ENCODE peak calls at places on chromosomes 2 and 18, in nine cellular contexts. C is GM20000; P is cardiac muscle cell; W is CD4-positive, alpha-beta T cell; D is tibial artery; Z is left lung; B is fibroblast of pulmonary artery; S is activated CD8-positive, alpha-beta T cell treated with anti-CD3 and anti-CD28 coated beads for 36 hours; O is progenitor cell of endocrine pancreas. K is an unnamed sample.

GRCh38 chr2:196389670-196390069 is 218.3 kb upstream of the STK17B start:
- DNase-seq in C (no peak), W (no peak), S (peak), P (no peak), B (no peak), D (no peak), Z (no peak), O (no peak), K (no peak)

GRCh38 chr2:84823788-84824187 is 57.1 kb downstream of the TRABD2A start:
- DNase-seq in B (no peak), C (no peak), W (no peak), Z (no peak), P (no peak), S (no peak), D (no peak), O (no peak), K (no peak)

GRCh38 chr2:207148025-207148424 is 17.7 kb downstream of the KLF7 start:
- DNase-seq in B (peak), O (no peak), P (no peak), W (no peak), D (no peak), S (no peak), C (no peak), Z (no peak), K (no peak)

GRCh38 chr2:241895732-241896641 is 26.5 kb downstream of the RTP5 start:
- DNase-seq in O (no peak), S (no peak), Z (peak), C (no peak), B (peak), D (peak), P (peak), W (no peak), K (no peak)

GRCh38 chr2:44560352-44560751 is 198.6 kb downstream of the CAMKMT start:
- DNase-seq in S (peak), D (no peak), W (no peak), O (no peak), C (no peak), P (no peak), B (no peak), Z (no peak), K (no peak)

GRCh38 chr18:22639026-22639463 is 221.3 kb upstream of the CTAGE1 start:
- DNase-seq in W (no peak), Z (no peak), D (no peak), C (no peak), S (no peak), P (no peak), O (no peak), B (peak), K (no peak)

GRCh38 chr2:46351388-46352141 is 54.4 kb downstream of the EPAS1 start:
- DNase-seq in C (no peak), W (peak), P (no peak), O (no peak), B (no peak), Z (peak), S (peak), D (no peak), K (no peak)

GRCh38 chr2:55175254-55176093 is 56.6 kb downstream of the CLHC1 start:
- DNase-seq in C (peak), Z (no peak), O (no peak), B (peak), W (no peak), D (no peak), P (peak), S (no peak), K (peak)

GRCh38 chr2:22377251-22377650 is 1007.7 kb upstream of the KLHL29 start:
- DNase-seq in Z (no peak), O (no peak), C (no peak), S (no peak), B (no peak), P (no peak), W (no peak), D (no peak), K (no peak)

GRCh38 chr2:220745682-220746081 is 826.4 kb downstream of the EPHA4 start:
- DNase-seq in S (no peak), O (no peak), W (no peak), Z (no peak), C (no peak), B (no peak), D (no peak), P (no peak), K (no peak)

GRCh38 chr2:201218780-201219179 is 35.8 kb downstream of the CASP10 start:
- DNase-seq in P (no peak), D (no peak), O (no peak), Z (no peak), S (no peak), B (no peak), W (no peak), C (no peak), K (no peak)

GRCh38 chr18:49910019-49910418 is 96.7 kb upstream of the ACAA2 start:
- DNase-seq in S (no peak), O (no peak), D (peak), W (no peak), Z (no peak), C (no peak), B (no peak), P (no peak), K (no peak)

GRCh38 chr2:96538487-96539214 is 2.1 kb downstream of the ARID5A start:
- DNase-seq in C (no peak), W (peak), S (peak), Z (peak), P (peak), O (no peak), B (no peak), D (peak), K (no peak)

GRCh38 chr18:79496978-79497637 is 101.4 kb downstream of the NFATC1 start:
- DNase-seq in C (no peak), O (no peak), W (no peak), P (no peak), B (peak), Z (peak), S (peak), D (peak), K (no peak)

GRCh38 chr2:134398300-134398699 is 144.4 kb downstream of the MGAT5 start:
- DNase-seq in D (no peak), C (no peak), W (no peak), B (peak), S (no peak), Z (no peak), P (no peak), O (no peak), K (no peak)

GRCh38 chr2:75424936-75425619 is 135.7 kb downstream of the EVA1A start:
- DNase-seq in Z (no peak), W (no peak), S (peak), D (no peak), P (no peak), C (no peak), B (peak), O (no peak), K (no peak)

GRCh38 chr18:35642802-35643201 is 61.3 kb downstream of the GALNT1 start:
- DNase-seq in B (no peak), S (no peak), W (no peak), O (no peak), P (no peak), D (no peak), Z (no peak), C (no peak), K (no peak)

GRCh38 chr2:215973111-215973792 is 40.1 kb downstream of the MREG start:
- DNase-seq in W (no peak), B (no peak), D (no peak), P (peak), O (no peak), C (no peak), S (no peak), Z (no peak), K (no peak)

GRCh38 chr2:33141476-33141875 is 194.7 kb downstream of the LTBP1 start:
- DNase-seq in Z (no peak), P (peak), B (no peak), C (no peak), W (no peak), O (no peak), S (no peak), D (no peak), K (no peak)

GRCh38 chr18:52408800-52409302 is 68.9 kb downstream of the DCC start:
- DNase-seq in C (no peak), B (no peak), P (no peak), S (no peak), Z (no peak), D (no peak), W (no peak), O (no peak), K (no peak)

GRCh38 chr18:5455644-5456043 is 88.2 kb downstream of the EPB41L3 start:
- DNase-seq in W (no peak), B (peak), P (no peak), Z (no peak), O (no peak), S (no peak), D (no peak), C (no peak), K (no peak)

GRCh38 chr2:187407407-187408084 is 40.5 kb downstream of the CALCRL start:
- DNase-seq in D (no peak), B (no peak), C (no peak), O (no peak), W (no peak), Z (no peak), P (no peak), S (no peak), K (no peak)

GRCh38 chr2:152453129-152453642 is 118.2 kb downstream of the FMNL2 start:
- DNase-seq in S (no peak), B (no peak), Z (no peak), D (no peak), W (no peak), C (no peak), P (no peak), O (no peak), K (no peak)

GRCh38 chr18:56065101-56065500 is 477.1 kb upstream of the TCF4 start:
- DNase-seq in C (no peak), S (no peak), B (no peak), P (no peak), D (no peak), W (no peak), Z (no peak), O (no peak), K (no peak)

GRCh38 chr2:237862528-237862895 is 3.1 kb downstream of the RAMP1 start:
- DNase-seq in O (no peak), Z (no peak), S (no peak), P (no peak), B (no peak), W (no peak), C (no peak), D (peak), K (no peak)

GRCh38 chr18:26474542-26474941 is 73.8 kb downstream of the KCTD1 start:
- DNase-seq in C (no peak), D (no peak), W (no peak), P (no peak), O (no peak), Z (no peak), S (no peak), B (no peak), K (no peak)

GRCh38 chr2:237533668-237534138 is 32.7 kb upstream of the PRLH start:
- DNase-seq in B (no peak), W (no peak), C (no peak), Z (no peak), P (no peak), O (no peak), D (no peak), S (no peak), K (no peak)

GRCh38 chr2:113242318-113242717 is 36.4 kb downstream of the PAX8 start:
- DNase-seq in D (no peak), P (no peak), C (no peak), Z (no peak), O (no peak), B (no peak), W (no peak), S (no peak), K (no peak)
- TF ChIP-seq CTCF in D (no peak), P (no peak), C (no peak), Z (no peak), O (no peak), B (no peak), W (no peak), S (no peak), K (no peak)

DNA sequence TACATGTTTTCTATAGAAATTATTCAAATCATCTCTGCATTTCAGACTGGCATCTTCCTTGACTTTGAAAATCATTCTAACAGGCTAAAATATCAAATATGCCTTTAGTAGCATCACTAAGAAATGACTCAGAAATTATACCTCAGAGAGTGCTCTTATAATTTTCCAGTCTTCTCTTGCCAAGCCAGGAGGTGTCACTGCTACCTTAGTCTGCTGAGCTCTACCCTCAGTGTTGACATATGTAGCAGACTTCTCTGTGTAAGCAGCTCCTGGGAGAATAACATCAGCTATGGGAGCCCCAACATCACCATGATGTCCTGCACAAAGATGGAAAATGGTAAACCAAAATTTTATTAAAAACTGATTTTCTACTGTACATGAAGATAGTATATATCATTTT is 31.6 kb downstream of the NDUFS1 start:
- DNase-seq in W (no peak), D (no peak), P (no peak), Z (no peak), S (peak), O (no peak), B (no peak), C (no peak), K (no peak)
- TF ChIP-seq CTCF in W (no peak), D (no peak), P (no peak), Z (no peak), S (no peak), O (no peak), B (no peak), C (no peak), K (no peak)

DNA sequence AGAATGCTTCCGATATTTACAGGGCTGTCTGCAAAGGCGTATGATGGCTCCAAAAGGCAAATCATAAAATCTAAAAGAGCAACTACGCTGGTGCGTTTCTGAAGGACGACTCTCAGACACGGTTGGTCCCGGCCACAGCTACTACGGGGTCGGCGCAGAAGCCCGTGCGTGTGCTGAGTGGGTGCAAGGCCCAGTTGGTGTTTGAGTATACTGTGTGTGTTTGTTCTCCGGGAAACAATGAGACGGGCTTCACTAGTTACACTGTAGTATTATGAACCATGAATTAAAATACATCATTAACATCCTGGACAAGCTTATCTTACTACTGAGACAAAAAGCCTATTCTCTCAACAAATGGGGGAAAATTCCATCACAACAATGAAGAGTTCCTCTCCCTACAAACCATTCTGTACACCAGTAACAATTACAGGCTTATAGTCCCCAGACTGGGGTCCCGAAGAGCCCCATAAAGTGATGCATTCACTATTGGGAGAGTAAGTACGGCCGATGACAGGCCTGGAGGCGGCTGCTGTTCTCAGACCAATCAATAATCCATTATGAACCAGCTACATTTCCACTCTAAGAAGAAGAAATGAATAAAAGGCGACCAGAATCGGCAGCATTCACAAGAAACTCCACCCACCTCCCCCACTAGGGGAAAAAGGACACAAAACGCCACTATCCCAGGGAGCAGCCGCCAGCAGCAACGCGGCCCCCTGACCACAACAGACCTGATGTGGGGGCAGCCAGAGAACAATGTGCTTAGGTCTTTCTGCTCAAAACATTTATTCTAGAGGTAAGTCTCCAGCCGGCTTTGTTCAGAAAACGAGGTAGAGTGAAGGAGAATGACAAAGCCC is 43.3 kb downstream of the ZNF516 start:
- DNase-seq in W (no peak), C (no peak), Z (peak), D (no peak), P (no peak), B (no peak), S (peak), O (no peak), K (no peak)
- TF ChIP-seq CTCF in W (no peak), C (no peak), Z (no peak), D (no peak), P (no peak), B (no peak), S (no peak), O (peak), K (no peak)

DNA sequence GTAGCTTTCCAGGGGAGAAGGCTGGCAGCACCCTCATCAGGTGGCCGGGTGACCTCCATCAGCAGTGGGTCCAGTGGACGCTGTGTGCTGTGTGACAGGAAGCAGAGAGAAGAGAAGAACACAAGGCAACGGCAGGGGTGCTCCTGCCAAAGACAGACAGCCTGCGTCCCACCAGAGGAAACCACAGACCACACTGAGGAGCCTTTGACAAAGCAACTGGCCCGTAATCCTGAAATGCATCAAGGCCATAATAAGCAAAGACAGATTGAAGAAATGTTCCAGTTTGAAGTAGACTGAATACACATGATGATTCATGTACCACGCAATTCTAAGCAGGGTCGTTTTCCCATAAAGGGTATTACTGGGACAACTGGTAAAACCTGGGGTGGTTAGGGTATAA is 172.4 kb downstream of the FBXO15 start:
- DNase-seq in Z (no peak), P (no peak), O (no peak), D (no peak), C (no peak), B (no peak), W (no peak), S (peak), K (no peak)
- TF ChIP-seq CTCF in Z (no peak), P (no peak), O (no peak), D (no peak), C (no peak), B (no peak), W (no peak), S (no peak), K (no peak)

GRCh38 chr2:29035346-29035745 is 39.0 kb downstream of the PCARE start:
- DNase-seq in B (no peak), S (no peak), D (no peak), Z (no peak), P (no peak), W (no peak), C (no peak), O (no peak), K (no peak)
- TF ChIP-seq CTCF in B (no peak), S (no peak), D (no peak), Z (no peak), P (no peak), W (no peak), C (no peak), O (no peak), K (no peak)

GRCh38 chr2:43075906-43076585 is 150.4 kb downstream of the ZFP36L2 start:
- DNase-seq in D (peak), B (peak), S (no peak), Z (no peak), C (no peak), O (no peak), W (no peak), P (no peak), K (no peak)

GRCh38 chr2:43076676-43077075 is 149.7 kb downstream of the ZFP36L2 start:
- DNase-seq in B (no peak), O (no peak), D (peak), Z (no peak), W (no peak), C (no peak), P (no peak), S (no peak), K (no peak)

GRCh38 chr2:43074592-43075053 is 151.8 kb downstream of the ZFP36L2 start:
- DNase-seq in W (no peak), C (no peak), O (no peak), Z (no peak), P (no peak), B (no peak), S (no peak), D (no peak), K (no peak)

GRCh38 chr2:43074052-43074451 is 152.4 kb downstream of the ZFP36L2 start:
- DNase-seq in O (no peak), P (no peak), C (no peak), B (no peak), Z (no peak), S (no peak), W (no peak), D (peak), K (no peak)

DNA sequence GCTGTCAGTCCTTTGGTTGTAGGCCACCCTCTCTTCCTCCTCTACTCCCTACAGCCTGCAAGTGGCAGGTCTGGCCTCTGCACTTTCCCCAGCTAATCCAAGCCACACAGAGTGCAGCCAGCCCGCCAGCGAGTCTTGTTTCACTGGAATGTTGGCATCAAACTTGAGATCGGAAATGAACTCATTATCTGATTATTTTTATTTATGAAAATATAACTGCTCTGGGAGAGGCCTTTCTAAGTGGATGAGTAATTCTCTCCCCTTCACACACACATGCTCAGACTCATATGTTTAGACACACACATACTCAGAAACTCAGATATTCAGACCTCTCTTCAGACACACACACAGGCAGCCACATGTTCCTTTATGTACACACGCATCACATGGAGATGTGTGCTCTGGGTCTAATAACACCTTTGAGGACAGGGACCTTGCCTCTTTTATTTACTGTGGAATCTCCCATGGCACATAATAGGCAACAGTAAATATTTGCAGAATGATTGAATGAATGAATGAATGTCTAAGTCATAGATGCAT is 151.3 kb downstream of the ZFP36L2 start:
- DNase-seq in S (no peak), D (peak), C (no peak), B (peak), P (no peak), W (no peak), O (no peak), Z (peak), K (no peak)
- TF ChIP-seq CTCF in S (no peak), D (no peak), C (no peak), B (peak), P (no peak), W (no peak), O (no peak), Z (no peak), K (no peak)

DNA sequence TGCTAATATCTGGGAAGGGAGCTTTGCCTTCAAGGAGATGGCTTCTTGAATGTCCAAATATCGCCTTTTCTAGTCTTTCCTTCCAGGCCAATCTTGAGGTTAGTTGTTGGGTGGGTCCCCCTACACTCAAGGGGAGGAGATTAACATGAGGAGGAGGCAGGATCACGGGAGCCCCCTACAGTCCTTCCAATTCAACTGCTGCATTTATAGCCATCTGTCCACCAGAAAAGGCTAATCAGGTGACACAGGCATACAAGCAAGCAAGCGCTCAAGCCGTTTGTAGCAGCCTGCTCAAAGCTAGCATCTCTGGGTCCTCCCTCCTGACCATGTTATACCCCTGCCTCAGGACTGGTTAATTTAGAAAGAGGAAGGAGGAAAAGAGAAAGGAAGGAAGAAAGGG is 87.6 kb downstream of the MRPS9 start:
- DNase-seq in S (no peak), P (no peak), O (no peak), C (no peak), B (no peak), W (no peak), Z (no peak), D (no peak), K (no peak)
- TF ChIP-seq CTCF in S (no peak), P (peak), O (peak), C (no peak), B (no peak), W (no peak), Z (no peak), D (no peak), K (no peak)

GRCh38 chr2:218129756-218130155 is 3.9 kb downstream of the CXCR2 start:
- DNase-seq in S (no peak), P (no peak), C (no peak), D (no peak), W (no peak), Z (no peak), B (no peak), O (no peak), K (no peak)
- TF ChIP-seq CTCF in S (no peak), P (no peak), C (no peak), D (no peak), W (no peak), Z (no peak), B (no peak), O (no peak), K (no peak)

K was measured in GM13976.